ENCODE peak calls at places on chromosomes 2 and 18, in ten cellular contexts. H is K562, W is hepatocyte, G is PC-3, E is GM23338, Z is HCT116, T is fibroblast of lung, A is neural progenitor cell, X is PC-9, B is mammary epithelial cell. L is an unnamed sample.

GRCh38 chr18:56869189-56869777 is 218.1 kb downstream of the WDR7 start:
- DNase-seq in A (peak; percentile 51), H (peak; percentile 5), W (peak; percentile 64), Z (peak; percentile 55), B (peak; percentile 25), T (peak; percentile 79), E (peak; percentile 68), X (no peak), G (peak; percentile 68), L (peak; percentile 84)

GRCh38 chr18:59377938-59378337 is 18.9 kb upstream of the LMAN1 start:
- DNase-seq in Z (no peak), E (no peak), H (no peak), A (no peak), T (no peak), G (no peak), W (no peak), B (no peak), X (no peak), L (no peak)

GRCh38 chr2:120520929-120521912 is 175.3 kb downstream of the INHBB start:
- DNase-seq in E (peak; percentile 82), B (peak; percentile 24), X (peak; percentile 74), G (peak; percentile 79), A (peak; percentile 60), Z (peak; percentile 47), T (peak; percentile 43), H (peak; percentile 48), W (no peak), L (peak; percentile 57)

GRCh38 chr2:168490015-168490874 is 34.2 kb downstream of the CERS6 start:
- DNase-seq in H (peak; percentile 67), Z (no peak), A (peak; percentile 18), B (peak; percentile 48), W (peak; percentile 44), T (peak; percentile 49), E (peak; percentile 45), G (no peak), X (no peak), L (peak; percentile 54)

GRCh38 chr18:39571511-39571910 is 2005.9 kb upstream of the CELF4 start:
- DNase-seq in W (peak; percentile 41), T (peak; percentile 49), E (peak; percentile 80), H (peak; percentile 8), G (peak; percentile 15), A (peak; percentile 47), X (peak; percentile 1), B (no peak), Z (no peak), L (peak; percentile 51)

GRCh38 chr2:145961846-145962245 is 1441.9 kb upstream of the ZEB2 start:
- DNase-seq in G (no peak), B (no peak), H (no peak), Z (no peak), X (no peak), A (no peak), W (no peak), E (no peak), T (peak; percentile 5), L (peak; percentile 53)

GRCh38 chr2:17136895-17137294 is 381.3 kb downstream of the RAD51AP2 start:
- DNase-seq in B (no peak), Z (no peak), E (no peak), X (no peak), A (no peak), W (no peak), H (no peak), T (peak; percentile 27), G (no peak), L (no peak)

GRCh38 chr18:33123852-33124251 is 316.7 kb downstream of the CCDC178 start:
- DNase-seq in E (no peak), X (no peak), A (no peak), T (no peak), H (no peak), W (no peak), Z (no peak), B (no peak), G (no peak), L (no peak)

DNA sequence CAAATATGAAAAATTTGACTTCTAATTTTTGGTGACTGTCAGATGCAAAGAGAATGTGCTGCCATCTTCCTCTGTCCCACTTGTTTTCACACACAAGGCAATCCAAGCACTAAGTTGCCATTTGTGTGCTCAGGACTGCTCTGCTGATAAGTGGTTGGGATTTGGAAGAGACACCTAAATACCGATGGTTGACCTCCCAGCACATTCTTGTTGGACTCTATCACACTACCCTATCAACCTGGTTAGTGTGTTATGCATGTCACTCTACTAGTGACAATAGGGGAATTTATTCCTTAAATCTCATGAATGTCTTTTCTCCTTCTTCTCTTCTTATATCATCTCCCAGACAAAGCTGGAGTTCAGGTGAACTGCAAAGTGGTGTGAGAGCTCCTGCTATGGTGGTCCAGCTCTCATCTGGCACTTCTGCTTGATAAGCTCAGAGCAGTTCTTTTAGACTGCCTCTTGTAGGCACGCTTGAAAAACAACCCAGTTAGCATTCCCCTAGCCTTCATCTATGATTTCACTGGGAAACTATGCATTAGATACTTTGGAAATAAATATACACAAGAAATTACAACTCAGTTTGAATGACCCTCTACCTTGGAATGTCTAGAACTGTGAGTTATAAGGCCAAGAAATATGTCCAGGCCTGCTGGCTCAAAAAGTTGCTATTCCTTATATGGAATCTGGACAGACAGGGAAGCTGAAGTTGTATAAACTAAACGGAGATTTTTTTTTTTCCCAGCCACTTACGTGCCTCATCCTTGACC is 404.8 kb downstream of the MEIS1 start:
- DNase-seq in Z (no peak), W (peak; percentile 59), E (no peak), G (peak; percentile 88), X (peak; percentile 13), B (peak; percentile 95), H (no peak), A (no peak), T (peak; percentile 99), L (peak; percentile 95)
- H3K27ac ChIP-seq in Z (no peak overlapping the region), W (peak overlapping the region; percentile 86), E (no peak overlapping the region), G (peak overlapping the region; percentile 54), X (peak overlapping the region; percentile 79), B (peak overlapping the region; percentile 76), H (no peak overlapping the region), A (no peak overlapping the region), T (peak overlapping the region; percentile 79), L (peak overlapping the region; percentile 89)

DNA sequence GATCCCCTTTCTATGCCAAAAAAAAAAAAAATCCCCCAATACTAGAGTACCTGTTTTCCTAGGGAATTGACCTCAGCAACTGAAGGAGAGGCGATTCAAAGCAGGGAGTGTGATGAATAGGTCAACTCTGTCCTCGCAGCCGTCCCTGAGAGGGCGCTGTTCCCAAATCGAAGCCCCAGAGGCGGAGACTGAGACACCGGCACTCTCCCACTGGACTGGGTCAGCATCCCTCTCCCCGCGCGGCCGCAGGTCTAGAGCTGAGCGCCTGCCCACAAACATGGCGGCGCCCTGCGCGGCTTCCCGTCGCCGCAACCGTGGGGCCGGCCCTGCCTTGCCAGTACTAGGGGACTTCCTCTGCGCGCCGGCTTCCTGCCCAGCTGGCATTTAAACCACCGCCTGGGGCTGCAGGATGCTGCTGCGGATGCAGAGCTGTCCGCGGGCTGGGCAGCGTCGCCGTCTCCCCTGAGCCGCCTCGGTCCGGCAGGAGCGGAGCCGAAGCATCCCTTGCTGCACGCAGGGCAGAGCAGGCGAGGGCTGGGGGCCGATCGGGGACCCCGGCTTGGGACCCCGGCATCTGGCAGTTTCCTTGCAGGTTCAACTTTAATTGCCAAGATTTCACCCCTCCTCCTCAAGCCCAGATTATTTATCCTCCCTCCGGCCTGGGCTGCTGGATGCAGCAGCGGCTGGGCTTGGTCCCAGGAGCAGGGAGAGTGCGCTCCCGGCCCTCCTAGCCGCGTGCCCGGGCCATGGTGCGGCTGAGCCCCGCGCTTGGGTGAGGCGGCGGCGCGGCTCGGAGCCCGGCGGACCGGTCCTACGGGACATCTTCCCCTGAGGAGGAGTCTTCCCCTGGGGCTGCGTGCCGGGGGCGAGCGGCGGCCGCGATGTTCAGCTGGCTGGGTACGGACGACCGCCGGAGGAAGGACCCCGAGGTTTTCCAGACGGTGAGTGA is at the start of gene EHD3:
- DNase-seq in Z (no peak), W (peak; percentile 94), E (peak; percentile 98), B (peak; percentile 85), A (peak; percentile 98), X (peak; percentile 82), H (peak; percentile 67), T (peak; percentile 87), G (peak; percentile 88), L (peak; percentile 97)
- TF ChIP-seq EZH2 in Z (no peak), W (no peak), E (no peak), B (no peak), A (peak; percentile 42), X (no peak), H (no peak), T (no peak), G (no peak), L (no peak)

GRCh38 chr18:63312731-63313408 is 6.7 kb downstream of the BCL2 start:
- DNase-seq in H (no peak), B (no peak), G (no peak), Z (no peak), X (no peak), T (no peak), A (no peak), W (no peak), E (no peak), L (no peak)

GRCh38 chr18:63313409-63313917 is 6.1 kb downstream of the BCL2 start:
- DNase-seq in Z (no peak), E (no peak), B (no peak), W (no peak), X (no peak), H (no peak), T (no peak), G (no peak), A (no peak), L (no peak)

GRCh38 chr18:63314062-63314790 is 5.3 kb downstream of the BCL2 start:
- DNase-seq in G (no peak), Z (no peak), H (no peak), E (no peak), W (no peak), T (no peak), B (no peak), A (no peak), X (no peak), L (no peak)

GRCh38 chr18:63309422-63309821 is 10.1 kb downstream of the BCL2 start:
- DNase-seq in X (no peak), E (no peak), B (no peak), A (no peak), H (no peak), G (no peak), W (no peak), T (no peak), Z (no peak), L (no peak)

DNA sequence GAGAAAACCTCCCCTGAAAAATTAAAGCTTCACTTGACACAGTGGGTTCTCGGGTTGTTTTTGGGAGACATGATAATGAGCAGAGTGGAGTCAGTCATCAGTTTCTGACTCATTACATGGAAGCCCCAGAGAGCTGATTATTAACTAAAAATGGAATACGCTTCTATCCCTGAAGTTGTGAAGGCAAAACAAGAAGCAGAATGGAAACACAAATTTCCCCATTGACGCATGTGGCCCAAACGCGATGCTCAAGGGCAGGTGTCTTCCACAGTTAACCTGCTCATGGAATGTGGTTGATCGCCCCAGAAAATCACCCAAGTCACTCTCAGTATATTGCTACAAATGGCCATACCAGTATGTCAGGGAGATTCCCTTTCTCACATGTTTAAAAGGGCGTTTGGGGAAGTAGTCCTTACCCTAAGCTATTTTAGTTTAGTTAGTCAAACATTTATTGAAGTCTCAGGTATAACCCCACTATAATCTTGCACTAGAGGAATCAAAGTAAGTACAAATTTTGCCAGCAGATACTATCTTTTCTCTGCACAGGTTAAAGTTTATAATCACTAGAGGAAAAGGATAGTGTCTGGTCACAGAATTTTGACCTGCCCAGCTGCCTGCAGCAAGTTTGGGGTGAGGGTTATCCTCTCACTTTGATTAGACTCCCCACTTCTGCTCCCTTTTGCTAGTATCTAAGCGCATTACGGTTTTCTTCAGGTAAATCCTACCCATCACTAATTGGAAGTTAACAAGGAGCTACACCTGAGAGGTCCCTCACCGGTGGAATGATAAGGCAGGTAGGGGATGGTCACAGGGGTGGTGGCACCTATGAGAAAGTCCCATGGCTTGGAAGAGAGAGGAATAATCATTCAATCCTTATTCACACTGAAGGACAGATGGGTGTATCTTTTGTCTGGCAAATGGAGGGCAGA is 7.8 kb downstream of the BCL2 start:
- DNase-seq in H (no peak), G (no peak), A (no peak), X (no peak), B (no peak), Z (no peak), E (no peak), T (no peak), W (no peak), L (no peak)
- H3K27ac ChIP-seq in H (no peak overlapping the region), G (no peak overlapping the region), A (no peak overlapping the region), X (no peak overlapping the region), B (no peak overlapping the region), Z (no peak overlapping the region), E (no peak overlapping the region), T (no peak overlapping the region), W (no peak overlapping the region), L (no peak overlapping the region)

GRCh38 chr2:170715932-170716777 is 1.0 kb downstream of the SP5 start:
- DNase-seq in Z (no peak), H (no peak), W (peak; percentile 23), T (no peak), G (no peak), X (no peak), A (peak; percentile 64), B (no peak), E (peak; percentile 52), L (no peak)

GRCh38 chr2:170715062-170715931 is at the start of gene SP5:
- DNase-seq in E (peak; percentile 92), W (peak; percentile 81), H (peak; percentile 93), A (peak; percentile 94), G (peak; percentile 65), X (peak; percentile 66), Z (peak; percentile 35), T (peak; percentile 44), B (no peak), L (peak; percentile 50)

GRCh38 chr2:170717991-170718589 is 3.0 kb downstream of the SP5 start:
- DNase-seq in H (no peak), E (peak; percentile 25), G (no peak), W (no peak), T (no peak), A (peak; percentile 64), X (no peak), B (no peak), Z (no peak), L (no peak)

GRCh38 chr2:170717599-170717963 is 2.4 kb downstream of the SP5 start:
- DNase-seq in W (no peak), T (no peak), A (no peak), X (no peak), E (no peak), Z (no peak), H (no peak), B (no peak), G (no peak), L (no peak)

DNA sequence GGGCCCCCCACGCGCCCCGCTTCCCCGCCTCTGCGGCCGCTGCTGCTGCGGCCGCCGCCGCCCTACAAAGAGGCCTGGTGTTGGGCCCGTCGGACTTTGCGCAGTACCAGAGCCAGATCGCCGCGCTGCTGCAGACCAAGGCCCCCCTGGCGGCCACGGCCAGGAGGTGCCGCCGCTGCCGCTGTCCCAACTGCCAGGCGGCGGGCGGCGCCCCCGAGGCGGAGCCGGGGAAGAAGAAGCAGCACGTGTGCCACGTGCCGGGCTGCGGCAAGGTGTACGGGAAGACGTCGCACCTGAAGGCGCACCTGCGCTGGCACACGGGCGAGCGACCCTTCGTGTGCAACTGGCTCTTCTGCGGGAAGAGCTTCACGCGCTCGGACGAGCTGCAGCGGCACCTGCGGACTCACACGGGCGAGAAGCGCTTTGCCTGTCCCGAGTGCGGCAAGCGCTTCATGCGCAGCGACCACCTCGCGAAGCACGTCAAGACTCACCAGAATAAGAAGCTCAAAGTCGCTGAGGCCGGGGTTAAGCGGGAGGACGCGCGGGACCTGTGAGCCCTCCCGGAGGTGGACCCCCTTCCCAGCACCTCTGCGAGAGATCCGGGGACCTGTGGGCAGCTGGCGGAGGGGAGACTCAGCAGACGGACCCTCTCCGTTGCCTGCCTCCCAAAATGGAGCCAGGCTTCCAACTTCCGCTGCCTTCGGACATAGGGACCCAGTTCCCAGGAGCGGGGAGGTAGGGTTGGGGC is 1.9 kb downstream of the SP5 start:
- DNase-seq in E (peak; percentile 87), Z (no peak), B (no peak), G (no peak), T (peak; percentile 34), A (peak; percentile 92), X (no peak), H (no peak), W (peak; percentile 90), L (peak; percentile 73)
- TF ChIP-seq EZH2 in E (peak; percentile 70), Z (no peak), B (peak; percentile 94), G (no peak), T (peak; percentile 98), A (peak; percentile 63), X (no peak), H (no peak), W (no peak), L (peak; percentile 97)